ENCODE peak calls at places on chromosomes 3 and 15, in seven cellular contexts. F is T47D; N is NK-92 treated with Interleukin-12 subunit alpha and Interleukin-12 subunit beta, amount 100 ng/mL, for 24 hours; U is stimulated activated CD4-positive, alpha-beta T cell treated with anti-CD3 and anti-CD28 coated beads, Interleukin-2, amount 100 ng/mL, for 24 hours; G is Kasumi-1; E is iris pigment epithelial cell; V is GM13977. S is an unnamed sample.

GRCh38 chr3:128307781-128308469 is 154.6 kb downstream of the EEFSEC start:
- DNase-seq in F (no peak), N (no peak), U (peak), G (no peak), E (no peak), V (no peak), S (no peak)

GRCh38 chr3:105688821-105689220 is 180.0 kb downstream of the CBLB start:
- DNase-seq in F (no peak), N (no peak), U (no peak), G (no peak), E (peak), V (no peak), S (no peak)

GRCh38 chr3:194871143-194871863 is 185.6 kb downstream of the FAM43A start:
- DNase-seq in F (peak), N (no peak), U (no peak), G (no peak), E (peak), V (peak), S (peak)

GRCh38 chr15:75554717-75555116 is 24.4 kb downstream of the PTPN9 start:
- DNase-seq in F (no peak), N (no peak), U (no peak), G (no peak), E (peak), V (no peak), S (no peak)

GRCh38 chr15:51132384-51133139 is 37.9 kb upstream of the TNFAIP8L3 start:
- DNase-seq in F (no peak), N (peak), U (no peak), G (peak), E (peak), V (peak), S (no peak)

GRCh38 chr3:72549819-72550581 is 298.2 kb downstream of the SHQ1 start:
- DNase-seq in F (no peak), N (no peak), U (no peak), G (no peak), E (no peak), V (no peak), S (no peak)

GRCh38 chr15:36498922-36499321 is 80.5 kb upstream of the CDIN1 start:
- DNase-seq in F (no peak), N (no peak), U (no peak), G (no peak), E (no peak), V (no peak), S (no peak)

GRCh38 chr15:66042624-66043023 is 173.3 kb downstream of the RAB11A start:
- DNase-seq in F (no peak), N (no peak), U (no peak), G (no peak), E (no peak), V (no peak), S (no peak)

GRCh38 chr15:83166218-83166617 is 41.4 kb downstream of the HDGFL3 start:
- DNase-seq in F (no peak), N (no peak), U (no peak), G (no peak), E (no peak), V (no peak), S (no peak)

GRCh38 chr3:160879859-160880258 is 123.8 kb downstream of the PPM1L start:
- DNase-seq in F (no peak), N (no peak), U (no peak), G (no peak), E (no peak), V (no peak), S (no peak)

GRCh38 chr3:73500321-73500720 is 124.4 kb downstream of the PDZRN3 start:
- DNase-seq in F (no peak), N (no peak), U (no peak), G (no peak), E (no peak), V (no peak), S (no peak)

GRCh38 chr15:47412802-47413201 is 304.5 kb upstream of the SEMA6D start:
- DNase-seq in F (no peak), N (no peak), U (no peak), G (no peak), E (no peak), V (no peak), S (no peak)

GRCh38 chr3:133293397-133294107 is 106.3 kb upstream of the BFSP2 start:
- DNase-seq in F (no peak), N (no peak), U (no peak), G (no peak), E (no peak), V (no peak), S (no peak)

GRCh38 chr15:66862111-66862815 is 160.2 kb downstream of the SMAD6 start:
- DNase-seq in F (no peak), N (no peak), U (no peak), G (peak), E (no peak), V (no peak), S (no peak)

GRCh38 chr15:67813104-67813634 is 12.1 kb upstream of the SKOR1 start:
- DNase-seq in F (no peak), N (no peak), U (no peak), G (no peak), E (no peak), V (no peak), S (no peak)

GRCh38 chr15:71444866-71445590 is 329.8 kb downstream of the THSD4 start:
- DNase-seq in F (no peak), N (no peak), U (no peak), G (no peak), E (peak), V (no peak), S (no peak)

GRCh38 chr3:159082514-159082913 is 280.7 kb downstream of the MFSD1 start:
- DNase-seq in F (no peak), N (no peak), U (no peak), G (peak), E (peak), V (no peak), S (no peak)

GRCh38 chr3:47578691-47579632 is at the start of gene CSPG5:
- DNase-seq in F (peak), N (no peak), U (peak), G (no peak), E (no peak), V (peak), S (no peak)

GRCh38 chr3:179652467-179653105 is at the start of gene USP13:
- DNase-seq in F (peak), N (peak), U (peak), G (peak), E (peak), V (peak), S (peak)

GRCh38 chr15:55652363-55652762 is 64.2 kb upstream of the PYGO1 start:
- DNase-seq in F (no peak), N (no peak), U (no peak), G (no peak), E (no peak), V (no peak), S (no peak)

GRCh38 chr15:93362203-93362602 is 273.2 kb upstream of the RGMA start:
- DNase-seq in F (no peak), N (no peak), U (no peak), G (no peak), E (no peak), V (no peak), S (no peak)

GRCh38 chr15:31372635-31373091 is 46.0 kb downstream of the KLF13 start:
- DNase-seq in F (no peak), N (no peak), U (no peak), G (no peak), E (peak), V (no peak), S (no peak)

GRCh38 chr15:70093481-70094309 is 4.0 kb downstream of the TLE3 start:
- DNase-seq in F (peak), N (no peak), U (no peak), G (no peak), E (peak), V (no peak), S (no peak)

GRCh38 chr3:24156466-24156865 is 211.4 kb downstream of the NR1D2 start:
- DNase-seq in F (no peak), N (no peak), U (no peak), G (no peak), E (peak), V (no peak), S (no peak)

GRCh38 chr3:98013428-98014349 is 21.4 kb downstream of the GABRR3 start:
- DNase-seq in F (no peak), N (no peak), U (no peak), G (no peak), E (peak), V (no peak), S (no peak)

GRCh38 chr15:83446904-83447708 is at the start of gene SH3GL3:
- DNase-seq in F (peak), N (no peak), U (peak), G (no peak), E (peak), V (peak), S (no peak)

GRCh38 chr15:35618260-35619188 is 72.6 kb upstream of the DPH6 start:
- DNase-seq in F (no peak), N (no peak), U (no peak), G (no peak), E (peak), V (no peak), S (no peak)

S was measured in NCI-H2081 treated with DMSO at 0.1 percent for 48 hours.